ENCODE peak calls at places on chromosomes 5 and 9, in four cellular contexts. Z, N, V and A are unnamed samples.

GRCh38 chr5:167642779-167643517 is 648.5 kb upstream of the WWC1 start:
- DNase-seq in N (no peak), V (peak; percentile 98), Z (no peak), A (no peak)

GRCh38 chr9:3740690-3741419 is 215.1 kb upstream of the RFX3 start:
- DNase-seq in Z (no peak), V (no peak), N (no peak), A (no peak)

GRCh38 chr5:173303878-173304590 is 24.2 kb downstream of the STC2 start:
- DNase-seq in Z (no peak), N (no peak), V (no peak), A (no peak)

GRCh38 chr9:108543251-108543768 is 312.5 kb downstream of the ACTL7B start:
- DNase-seq in N (no peak), Z (no peak), V (no peak), A (no peak)

GRCh38 chr9:132082188-132082587 is 2.5 kb upstream of the MED27 start:
- DNase-seq in V (no peak), Z (no peak), N (no peak), A (no peak)

GRCh38 chr5:125501396-125501795 is 755.0 kb upstream of the ZNF608 start:
- DNase-seq in Z (no peak), N (no peak), V (no peak), A (no peak)

GRCh38 chr9:1096155-1096964 is 46.2 kb downstream of the DMRT2 start:
- DNase-seq in N (no peak), V (no peak), Z (no peak), A (no peak)

GRCh38 chr5:83509535-83509934 is 38.0 kb downstream of the VCAN start:
- DNase-seq in V (no peak), Z (no peak), N (no peak), A (no peak)

GRCh38 chr5:66010476-66010875 is 84.1 kb downstream of the ERBIN start:
- DNase-seq in N (no peak), V (peak; percentile 21), Z (no peak), A (no peak)

GRCh38 chr5:147446528-147446927 is 63.3 kb downstream of the DPYSL3 start:
- DNase-seq in V (no peak), Z (no peak), N (no peak), A (no peak)

GRCh38 chr5:115934388-115934974 is 27.8 kb upstream of the LVRN start:
- DNase-seq in N (no peak), Z (no peak), V (no peak), A (no peak)

GRCh38 chr5:107284822-107285510 is 385.8 kb downstream of the EFNA5 start:
- DNase-seq in V (no peak), Z (no peak), N (no peak), A (peak; percentile 49)

GRCh38 chr5:10585120-10585915 is 21.4 kb downstream of the ANKRD33B start:
- DNase-seq in Z (no peak), N (no peak), V (no peak), A (no peak)

GRCh38 chr5:170746081-170746951 is 37.2 kb upstream of the GABRP start:
- DNase-seq in V (no peak), N (peak; percentile 88), Z (no peak), A (no peak)

GRCh38 chr5:140043508-140043872 is 391 bp upstream of the NRG2 start:
- DNase-seq in N (no peak), Z (no peak), V (no peak), A (peak; percentile 66)

GRCh38 chr5:606061-606460 is 6.1 kb upstream of the CEP72 start:
- DNase-seq in N (no peak), Z (no peak), V (no peak), A (no peak)

GRCh38 chr5:168313596-168314204 is 22.3 kb downstream of the WWC1 start:
- DNase-seq in N (no peak), V (peak; percentile 52), Z (no peak), A (no peak)

GRCh38 chr5:137359941-137360340 is 139.2 kb downstream of the SPOCK1 start:
- DNase-seq in V (no peak), N (no peak), Z (no peak), A (no peak)

GRCh38 chr9:86098793-86099694 is at the start of gene GOLM1:
- DNase-seq in V (no peak), N (no peak), Z (peak; percentile 46), A (peak; percentile 82)

GRCh38 chr9:98860871-98861293 is 53.4 kb downstream of the GALNT12 start:
- DNase-seq in Z (no peak), N (peak; percentile 97), V (peak; percentile 96), A (peak; percentile 65)

GRCh38 chr5:91469517-91470165 is 86.5 kb upstream of the ARRDC3 start:
- DNase-seq in V (no peak), Z (no peak), N (no peak), A (no peak)

GRCh38 chr5:158421329-158421728 is 562.4 kb upstream of the CLINT1 start:
- DNase-seq in Z (no peak), V (no peak), N (no peak), A (no peak)

GRCh38 chr9:113566011-113566711 is 102.6 kb downstream of the RGS3 start:
- DNase-seq in Z (peak; percentile 3), V (no peak), N (no peak), A (no peak)

GRCh38 chr5:141657937-141658545 is 6.8 kb upstream of the FCHSD1 start:
- DNase-seq in V (peak; percentile 77), N (no peak), Z (no peak), A (no peak)

GRCh38 chr5:118552731-118553360 is 435.5 kb downstream of the DTWD2 start:
- DNase-seq in V (no peak), Z (no peak), N (no peak), A (no peak)

GRCh38 chr5:96214442-96215197 is 218.4 kb downstream of the PCSK1 start:
- DNase-seq in V (no peak), Z (no peak), N (no peak), A (no peak)

GRCh38 chr9:20512106-20512505 is 110.2 kb downstream of the MLLT3 start:
- DNase-seq in Z (no peak), V (peak; percentile 47), N (no peak), A (no peak)

GRCh38 chr9:33905137-33905536 is 88.2 kb downstream of the UBE2R2 start:
- DNase-seq in Z (no peak), N (no peak), V (no peak), A (no peak)

GRCh38 chr9:130186839-130187522 is 14.8 kb downstream of the NCS1 start:
- DNase-seq in V (no peak), N (no peak), Z (no peak), A (peak; percentile 87)

GRCh38 chr9:106420511-106420944 is 442.4 kb upstream of the ZNF462 start:
- DNase-seq in V (no peak), Z (no peak), N (no peak), A (no peak)

GRCh38 chr5:112933651-112934365 is 11.8 kb upstream of the REEP5 start:
- DNase-seq in V (peak; percentile 84), Z (no peak), N (no peak), A (no peak)

GRCh38 chr5:151574597-151574996 is 16.5 kb downstream of the FAT2 start:
- DNase-seq in Z (no peak), V (no peak), N (no peak), A (no peak)

GRCh38 chr5:160359816-160360215 is 10.6 kb downstream of the C1QTNF2 start:
- DNase-seq in Z (no peak), N (no peak), V (no peak), A (no peak)